ENCODE peak calls at places on chromosomes 6 and 20, in four cellular contexts. G is choroid plexus epithelial cell, O is OCI-LY7, Z is MCF 10A. I is an unnamed sample.

GRCh38 chr6:169669147-169669546 is 32.7 kb downstream of the WDR27 start:
- DNase-seq in G (no peak), O (no peak), Z (no peak), I (no peak)

GRCh38 chr6:39051399-39052122 is 3.0 kb downstream of the GLP1R start:
- DNase-seq in G (no peak), O (no peak), Z (peak), I (no peak)

GRCh38 chr20:44908987-44909871 is 631 bp upstream of the PABPC1L start:
- DNase-seq in G (no peak), O (no peak), Z (no peak), I (no peak)

GRCh38 chr6:53568776-53569616 is 24.1 kb upstream of the GCLC start:
- DNase-seq in G (no peak), O (no peak), Z (no peak), I (no peak)

GRCh38 chr6:3075522-3076113 is 7.3 kb downstream of the RIPK1 start:
- DNase-seq in G (peak), O (peak), Z (no peak), I (no peak)

GRCh38 chr6:77466055-77467028 is 3.1 kb upstream of the HTR1B start:
- DNase-seq in G (peak), O (no peak), Z (peak), I (peak)

GRCh38 chr6:119079288-119079809 is 885 bp upstream of the FAM184A start:
- DNase-seq in G (peak), O (no peak), Z (peak), I (no peak)

GRCh38 chr6:154457881-154458284 is 52.6 kb downstream of the CNKSR3 start:
- DNase-seq in G (no peak), O (no peak), Z (peak), I (no peak)

GRCh38 chr20:35448788-35449373 is 6.5 kb upstream of the CEP250 start:
- DNase-seq in G (no peak), O (no peak), Z (no peak), I (no peak)

GRCh38 chr6:150403458-150404245 is 34.8 kb downstream of the IYD start:
- DNase-seq in G (peak), O (no peak), Z (peak), I (no peak)

GRCh38 chr6:26157150-26157837 is 70.1 kb downstream of the HFE start:
- DNase-seq in G (no peak), O (peak), Z (peak), I (no peak)

GRCh38 chr20:60078351-60079250 is 120.4 kb downstream of the CDH26 start:
- DNase-seq in G (no peak), O (no peak), Z (peak), I (no peak)

GRCh38 chr20:35344354-35344837 is 52.2 kb upstream of the FAM83C start:
- DNase-seq in G (peak), O (no peak), Z (peak), I (no peak)

GRCh38 chr20:61590236-61590635 is 338.2 kb downstream of the CDH4 start:
- DNase-seq in G (no peak), O (no peak), Z (no peak), I (no peak)

GRCh38 chr6:89794324-89794723 is 25.3 kb downstream of the MDN1 start:
- DNase-seq in G (no peak), O (no peak), Z (no peak), I (no peak)

GRCh38 chr6:157134402-157135074 is 188.8 kb downstream of the TMEM242 start:
- DNase-seq in G (no peak), O (no peak), Z (no peak), I (no peak)

GRCh38 chr6:7144810-7145209 is 37.0 kb downstream of the RREB1 start:
- DNase-seq in G (no peak), O (no peak), Z (no peak), I (no peak)

GRCh38 chr6:160227038-160227768 is 31.4 kb downstream of the SLC22A2 start:
- DNase-seq in G (no peak), O (no peak), Z (no peak), I (no peak)

GRCh38 chr6:149185799-149186357 is 131.6 kb upstream of the TAB2 start:
- DNase-seq in G (no peak), O (no peak), Z (no peak), I (no peak)

GRCh38 chr6:149186873-149187272 is 130.6 kb upstream of the TAB2 start:
- DNase-seq in G (no peak), O (no peak), Z (no peak), I (no peak)

GRCh38 chr6:149196091-149196490 is 121.4 kb upstream of the TAB2 start:
- DNase-seq in G (no peak), O (no peak), Z (no peak), I (no peak)

GRCh38 chr6:149194815-149195558 is 122.5 kb upstream of the TAB2 start:
- DNase-seq in G (no peak), O (no peak), Z (no peak), I (no peak)

DNA sequence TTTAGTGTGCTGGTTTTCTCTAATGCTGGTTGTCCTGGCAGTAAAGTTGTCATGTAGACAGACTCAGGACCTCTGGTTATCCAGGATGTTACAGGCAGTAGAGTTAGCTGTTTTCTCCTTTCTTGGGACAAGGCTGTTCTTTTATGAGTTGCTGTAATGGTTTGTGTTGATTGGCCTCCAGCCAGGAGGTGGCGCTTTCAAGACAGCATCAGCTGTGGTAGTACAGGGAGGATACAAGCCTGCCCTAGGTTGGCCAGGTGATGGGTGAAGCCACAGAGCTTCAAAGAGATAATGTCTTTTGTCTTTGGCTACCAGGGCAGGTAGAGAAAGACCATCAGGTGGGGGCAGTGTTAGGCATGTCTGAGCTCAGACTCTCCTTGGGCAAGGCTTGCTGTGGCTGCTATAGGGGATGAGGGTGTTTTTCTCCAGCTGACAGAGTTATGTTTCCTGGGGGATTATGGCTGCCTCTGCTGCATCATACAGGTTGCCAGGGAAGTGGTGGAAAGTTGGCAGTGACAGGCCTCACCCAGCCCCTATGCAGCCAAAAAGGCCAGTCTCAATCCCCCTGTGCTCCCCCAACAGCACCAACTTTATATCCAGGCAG is 127.2 kb upstream of the TAB2 start:
- DNase-seq in G (peak), O (peak), Z (peak), I (no peak)
- TF ChIP-seq CTCF in G (peak), O (peak), Z (no peak), I (peak)

DNA sequence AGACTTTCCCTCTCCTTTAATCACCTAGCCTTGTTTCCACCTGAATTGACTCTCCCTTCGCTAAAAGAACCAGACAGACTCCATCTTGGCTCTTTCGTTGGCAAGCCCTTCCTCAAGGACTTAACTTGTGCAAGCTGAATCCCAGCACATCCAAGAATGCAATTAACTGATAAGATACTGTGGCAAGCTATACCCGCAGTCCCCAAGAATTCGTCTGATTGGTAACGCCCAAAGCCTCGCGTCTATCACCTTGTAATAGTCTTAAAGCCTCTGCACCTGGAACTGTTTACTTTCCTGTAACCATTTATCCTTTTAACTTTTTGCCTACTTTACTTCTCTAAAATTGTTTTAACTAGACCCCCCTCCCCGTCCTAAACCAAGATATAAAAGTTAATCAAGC is 15.6 kb upstream of the MYCT1 start:
- DNase-seq in G (no peak), O (no peak), Z (no peak), I (no peak)
- TF ChIP-seq CTCF in G (no peak), O (no peak), Z (no peak), I (no peak)

GRCh38 chr6:71410681-71411080 is 122.1 kb downstream of the OGFRL1 start:
- DNase-seq in G (peak), O (no peak), Z (no peak), I (no peak)
- TF ChIP-seq CTCF in G (no peak), O (no peak), Z (no peak), I (no peak)

DNA sequence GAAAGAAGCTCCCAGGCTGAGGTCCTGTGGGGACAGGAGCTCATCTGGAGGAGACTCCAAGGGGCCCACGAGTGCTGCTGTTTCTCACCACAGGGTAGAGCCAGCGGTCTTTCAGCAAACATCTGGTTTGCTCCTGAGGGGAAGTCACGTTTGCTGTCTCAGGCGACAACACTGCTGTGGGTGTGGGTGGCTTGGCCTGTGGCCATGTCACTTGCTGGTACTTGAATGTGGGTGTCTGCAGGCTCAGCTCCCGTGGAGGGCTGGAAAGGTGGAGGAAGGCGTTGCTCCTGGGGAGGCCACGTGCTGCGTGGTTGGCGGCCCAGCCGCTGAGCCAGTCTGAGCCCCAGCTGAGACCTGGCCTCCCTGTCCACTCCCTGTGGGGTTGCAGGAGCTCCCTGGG is 52.8 kb upstream of the MPC1 start:
- DNase-seq in G (peak), O (no peak), Z (no peak), I (no peak)
- TF ChIP-seq CTCF in G (peak), O (peak), Z (no peak), I (no peak)

GRCh38 chr20:2516399-2516798 is 7.7 kb upstream of the ZNF343 start:
- DNase-seq in G (no peak), O (no peak), Z (no peak), I (no peak)
- TF ChIP-seq CTCF in G (no peak), O (no peak), Z (no peak), I (no peak)

GRCh38 chr6:29375191-29375590 is at the start of gene OR12D3:
- DNase-seq in G (no peak), O (no peak), Z (no peak), I (no peak)

DNA sequence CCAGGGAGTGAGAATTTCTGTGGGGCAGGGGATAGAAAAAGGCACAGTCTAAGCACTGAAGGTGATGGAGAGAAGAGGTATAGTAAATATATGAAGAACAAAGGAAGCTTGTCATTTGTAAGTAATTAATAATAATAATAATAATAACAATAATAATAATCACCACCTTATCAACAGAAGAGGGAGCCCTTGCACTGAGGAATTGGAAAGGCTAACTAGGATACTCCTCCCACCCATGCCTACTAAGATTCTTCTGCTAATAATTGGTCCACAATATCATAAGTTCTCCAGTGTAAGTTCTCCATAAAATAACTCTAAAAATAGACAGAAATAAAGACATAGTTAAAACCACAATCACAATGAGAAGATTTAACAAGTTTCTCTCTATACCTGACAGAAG is 912 bp upstream of the OR12D3 start:
- DNase-seq in G (peak), O (no peak), Z (peak), I (peak)
- TF ChIP-seq CTCF in G (peak), O (no peak), Z (no peak), I (no peak)